ENCODE peak calls at places on chromosomes 4 and X, in five cellular contexts. One of them, this sample, is unnamed.

GRCh38 chr4:16294455-16294854 is 68.2 kb upstream of the TAPT1 start:
- DNase-seq in AG10803: peak
- DNase-seq in NCI-H1417 treated with DMSO at 0.1 percent for 48 hours: no peak
- DNase-seq in DMS 273 treated with DMSO at 0.1 percent for 48 hours: no peak
- DNase-seq in LoVo: no peak
- DNase-seq in this sample: no peak

GRCh38 chr4:3477750-3478430 is 14.8 kb downstream of the DOK7 start:
- DNase-seq in AG10803: no peak
- DNase-seq in NCI-H1417 treated with DMSO at 0.1 percent for 48 hours: no peak
- DNase-seq in DMS 273 treated with DMSO at 0.1 percent for 48 hours: no peak
- DNase-seq in LoVo: no peak
- DNase-seq in this sample: no peak

GRCh38 chr4:17613761-17614415 is 553 bp upstream of the MED28 start:
- DNase-seq in AG10803: peak
- DNase-seq in NCI-H1417 treated with DMSO at 0.1 percent for 48 hours: no peak
- DNase-seq in DMS 273 treated with DMSO at 0.1 percent for 48 hours: no peak
- DNase-seq in LoVo: no peak
- DNase-seq in this sample: peak

GRCh38 chr4:5755679-5756078 is 44.7 kb downstream of the EVC start:
- DNase-seq in AG10803: no peak
- DNase-seq in NCI-H1417 treated with DMSO at 0.1 percent for 48 hours: no peak
- DNase-seq in DMS 273 treated with DMSO at 0.1 percent for 48 hours: no peak
- DNase-seq in LoVo: no peak
- DNase-seq in this sample: no peak

GRCh38 chrX:18981124-18981807 is 2.6 kb downstream of the PHKA2 start:
- DNase-seq in AG10803: no peak
- DNase-seq in NCI-H1417 treated with DMSO at 0.1 percent for 48 hours: no peak
- DNase-seq in DMS 273 treated with DMSO at 0.1 percent for 48 hours: no peak
- DNase-seq in LoVo: no peak
- DNase-seq in this sample: no peak

GRCh38 chr4:55553442-55553841 is 6.7 kb upstream of the CLOCK start:
- DNase-seq in AG10803: peak
- DNase-seq in NCI-H1417 treated with DMSO at 0.1 percent for 48 hours: no peak
- DNase-seq in DMS 273 treated with DMSO at 0.1 percent for 48 hours: peak
- DNase-seq in LoVo: peak
- DNase-seq in this sample: peak

GRCh38 chr4:174012135-174012923 is 271.1 kb downstream of the FBXO8 start:
- DNase-seq in AG10803: no peak
- DNase-seq in NCI-H1417 treated with DMSO at 0.1 percent for 48 hours: no peak
- DNase-seq in DMS 273 treated with DMSO at 0.1 percent for 48 hours: no peak
- DNase-seq in LoVo: no peak
- DNase-seq in this sample: no peak

GRCh38 chrX:104618106-104618895 is 52.3 kb downstream of the IL1RAPL2 start:
- DNase-seq in AG10803: no peak
- DNase-seq in NCI-H1417 treated with DMSO at 0.1 percent for 48 hours: no peak
- DNase-seq in DMS 273 treated with DMSO at 0.1 percent for 48 hours: no peak
- DNase-seq in LoVo: no peak
- DNase-seq in this sample: no peak

GRCh38 chr4:120718979-120719566 is 203.5 kb downstream of the PRDM5 start:
- DNase-seq in AG10803: peak
- DNase-seq in NCI-H1417 treated with DMSO at 0.1 percent for 48 hours: no peak
- DNase-seq in DMS 273 treated with DMSO at 0.1 percent for 48 hours: peak
- DNase-seq in LoVo: peak
- DNase-seq in this sample: no peak

GRCh38 chrX:24081661-24082154 is 27.0 kb downstream of the EIF2S3 start:
- DNase-seq in AG10803: peak
- DNase-seq in NCI-H1417 treated with DMSO at 0.1 percent for 48 hours: no peak
- DNase-seq in DMS 273 treated with DMSO at 0.1 percent for 48 hours: peak
- DNase-seq in LoVo: peak
- DNase-seq in this sample: no peak

GRCh38 chrX:150270622-150271021 is 92.5 kb upstream of the MAMLD1 start:
- DNase-seq in AG10803: no peak
- DNase-seq in NCI-H1417 treated with DMSO at 0.1 percent for 48 hours: no peak
- DNase-seq in DMS 273 treated with DMSO at 0.1 percent for 48 hours: no peak
- DNase-seq in LoVo: no peak
- DNase-seq in this sample: no peak

GRCh38 chrX:77597090-77597489 is 149.9 kb downstream of the FGF16 start:
- DNase-seq in AG10803: peak
- DNase-seq in NCI-H1417 treated with DMSO at 0.1 percent for 48 hours: no peak
- DNase-seq in DMS 273 treated with DMSO at 0.1 percent for 48 hours: no peak
- DNase-seq in LoVo: no peak
- DNase-seq in this sample: no peak

GRCh38 chr4:165873298-165874071 is 448 bp downstream of the TLL1 start:
- DNase-seq in AG10803: peak
- DNase-seq in NCI-H1417 treated with DMSO at 0.1 percent for 48 hours: no peak
- DNase-seq in DMS 273 treated with DMSO at 0.1 percent for 48 hours: no peak
- DNase-seq in LoVo: no peak
- DNase-seq in this sample: no peak

GRCh38 chr4:140637836-140638235 is 69.1 kb upstream of the UCP1 start:
- DNase-seq in AG10803: peak
- DNase-seq in NCI-H1417 treated with DMSO at 0.1 percent for 48 hours: no peak
- DNase-seq in DMS 273 treated with DMSO at 0.1 percent for 48 hours: peak
- DNase-seq in LoVo: peak
- DNase-seq in this sample: no peak

GRCh38 chrX:45860450-45860849 is 659.8 kb upstream of the DIPK2B start:
- DNase-seq in AG10803: no peak
- DNase-seq in NCI-H1417 treated with DMSO at 0.1 percent for 48 hours: no peak
- DNase-seq in DMS 273 treated with DMSO at 0.1 percent for 48 hours: no peak
- DNase-seq in LoVo: no peak
- DNase-seq in this sample: no peak

GRCh38 chr4:109251396-109251795 is 51.1 kb downstream of the COL25A1 start:
- DNase-seq in AG10803: no peak
- DNase-seq in NCI-H1417 treated with DMSO at 0.1 percent for 48 hours: no peak
- DNase-seq in DMS 273 treated with DMSO at 0.1 percent for 48 hours: no peak
- DNase-seq in LoVo: no peak
- DNase-seq in this sample: no peak

GRCh38 chr4:183659919-183660318 is 826 bp downstream of the TRAPPC11 start:
- DNase-seq in AG10803: no peak
- DNase-seq in NCI-H1417 treated with DMSO at 0.1 percent for 48 hours: no peak
- DNase-seq in DMS 273 treated with DMSO at 0.1 percent for 48 hours: no peak
- DNase-seq in LoVo: no peak
- DNase-seq in this sample: no peak

GRCh38 chr4:13527983-13528822 is 16.1 kb downstream of the NKX3-2 start:
- DNase-seq in AG10803: no peak
- DNase-seq in NCI-H1417 treated with DMSO at 0.1 percent for 48 hours: no peak
- DNase-seq in DMS 273 treated with DMSO at 0.1 percent for 48 hours: no peak
- DNase-seq in LoVo: no peak
- DNase-seq in this sample: no peak

GRCh38 chrX:37672563-37672962 is 13.0 kb upstream of the XK start:
- DNase-seq in AG10803: no peak
- DNase-seq in NCI-H1417 treated with DMSO at 0.1 percent for 48 hours: no peak
- DNase-seq in DMS 273 treated with DMSO at 0.1 percent for 48 hours: no peak
- DNase-seq in LoVo: no peak
- DNase-seq in this sample: no peak

GRCh38 chrX:23952984-23953907 is 45.4 kb downstream of the CXorf58 start:
- DNase-seq in AG10803: no peak
- DNase-seq in NCI-H1417 treated with DMSO at 0.1 percent for 48 hours: peak
- DNase-seq in DMS 273 treated with DMSO at 0.1 percent for 48 hours: no peak
- DNase-seq in LoVo: no peak
- DNase-seq in this sample: no peak

GRCh38 chr4:88283661-88284377 is 542 bp downstream of the PPM1K start:
- DNase-seq in AG10803: peak
- DNase-seq in NCI-H1417 treated with DMSO at 0.1 percent for 48 hours: no peak
- DNase-seq in DMS 273 treated with DMSO at 0.1 percent for 48 hours: no peak
- DNase-seq in LoVo: peak
- DNase-seq in this sample: no peak

GRCh38 chr4:8308144-8308543 is 38.6 kb downstream of the HTRA3 start:
- DNase-seq in AG10803: no peak
- DNase-seq in NCI-H1417 treated with DMSO at 0.1 percent for 48 hours: no peak
- DNase-seq in DMS 273 treated with DMSO at 0.1 percent for 48 hours: no peak
- DNase-seq in LoVo: no peak
- DNase-seq in this sample: no peak

This sample was measured in BJ.